ENCODE peak calls at places on chromosomes 3 and 15, in seven cellular contexts. A, M, W, Z, L, O and C are unnamed samples.

GRCh38 chr3:186097663-186098451 is 11.0 kb downstream of the ETV5 start:
- DNase-seq in M (peak), A (peak), W (no peak), O (peak), L (peak), Z (peak), C (peak)

GRCh38 chr3:125326957-125327356 is 48.2 kb downstream of the ZNF148 start:
- DNase-seq in O (no peak), M (no peak), Z (no peak), A (no peak), W (no peak), L (no peak), C (no peak)

GRCh38 chr3:43755511-43756200 is 64.9 kb downstream of the ABHD5 start:
- DNase-seq in O (no peak), M (no peak), W (no peak), Z (no peak), A (no peak), L (no peak), C (no peak)

GRCh38 chr3:8445861-8446260 is 55.8 kb upstream of the LMCD1 start:
- DNase-seq in Z (peak), M (peak), L (no peak), A (no peak), O (no peak), W (peak), C (peak)

GRCh38 chr15:65374831-65375401 is 2.9 kb downstream of the IGDCC3 start:
- DNase-seq in L (no peak), O (no peak), W (peak), M (no peak), Z (no peak), A (no peak), C (no peak)

GRCh38 chr3:16289144-16289889 is 24.3 kb downstream of the OXNAD1 start:
- DNase-seq in L (no peak), A (no peak), W (no peak), O (no peak), Z (no peak), M (no peak), C (no peak)

GRCh38 chr3:15291589-15292541 is 40.5 kb downstream of the SH3BP5 start:
- DNase-seq in A (no peak), Z (no peak), L (no peak), M (no peak), O (peak), W (no peak), C (no peak)

GRCh38 chr3:138511990-138512389 is 77.6 kb downstream of the ESYT3 start:
- DNase-seq in L (no peak), O (no peak), A (no peak), M (no peak), Z (no peak), W (no peak), C (no peak)

GRCh38 chr3:194575484-194576210 is 57.6 kb downstream of the TMEM44 start:
- DNase-seq in O (peak), A (no peak), W (no peak), L (no peak), M (peak), Z (no peak), C (no peak)

GRCh38 chr3:62755285-62755684 is 119.9 kb downstream of the CADPS start:
- DNase-seq in W (no peak), M (no peak), A (no peak), Z (no peak), L (no peak), O (no peak), C (no peak)

GRCh38 chr3:188559069-188559410 is 405.1 kb downstream of the LPP start:
- DNase-seq in Z (peak), O (no peak), L (no peak), M (no peak), A (no peak), W (no peak), C (no peak)

GRCh38 chr15:101773496-101774100 is 29.7 kb upstream of the OR4F6 start:
- DNase-seq in L (no peak), O (no peak), W (no peak), M (peak), A (peak), Z (no peak), C (no peak)
- TF ChIP-seq CTCF in L (peak), O (no peak), W (no peak), M (peak), A (no peak), Z (no peak), C (no peak)

GRCh38 chr3:123392871-123393620 is 55.8 kb downstream of the ADCY5 start:
- DNase-seq in A (no peak), Z (no peak), W (no peak), L (no peak), O (no peak), M (no peak), C (no peak)
- TF ChIP-seq CTCF in A (no peak), Z (no peak), W (no peak), L (no peak), O (no peak), M (no peak), C (no peak)

GRCh38 chr15:84783493-84784251 is 33.5 kb upstream of the ALPK3 start:
- DNase-seq in O (no peak), L (no peak), Z (no peak), M (no peak), A (no peak), W (no peak), C (no peak)
- TF ChIP-seq CTCF in O (no peak), L (no peak), Z (no peak), M (no peak), A (no peak), W (no peak), C (no peak)

GRCh38 chr3:134282659-134283047 is 32.0 kb upstream of the RYK start:
- DNase-seq in L (no peak), W (no peak), A (no peak), Z (no peak), M (no peak), O (no peak), C (no peak)
- TF ChIP-seq CTCF in L (no peak), W (no peak), A (no peak), Z (no peak), M (no peak), O (no peak), C (no peak)

GRCh38 chr3:94291686-94292085 is 228.8 kb downstream of the NSUN3 start:
- DNase-seq in O (no peak), Z (peak), M (no peak), L (no peak), W (no peak), A (no peak), C (no peak)

GRCh38 chr3:94285874-94286273 is 223.0 kb downstream of the NSUN3 start:
- DNase-seq in W (no peak), A (no peak), Z (peak), M (no peak), O (no peak), L (no peak), C (no peak)
- TF ChIP-seq CTCF in W (peak), A (no peak), Z (peak), M (no peak), O (no peak), L (peak), C (peak)

DNA sequence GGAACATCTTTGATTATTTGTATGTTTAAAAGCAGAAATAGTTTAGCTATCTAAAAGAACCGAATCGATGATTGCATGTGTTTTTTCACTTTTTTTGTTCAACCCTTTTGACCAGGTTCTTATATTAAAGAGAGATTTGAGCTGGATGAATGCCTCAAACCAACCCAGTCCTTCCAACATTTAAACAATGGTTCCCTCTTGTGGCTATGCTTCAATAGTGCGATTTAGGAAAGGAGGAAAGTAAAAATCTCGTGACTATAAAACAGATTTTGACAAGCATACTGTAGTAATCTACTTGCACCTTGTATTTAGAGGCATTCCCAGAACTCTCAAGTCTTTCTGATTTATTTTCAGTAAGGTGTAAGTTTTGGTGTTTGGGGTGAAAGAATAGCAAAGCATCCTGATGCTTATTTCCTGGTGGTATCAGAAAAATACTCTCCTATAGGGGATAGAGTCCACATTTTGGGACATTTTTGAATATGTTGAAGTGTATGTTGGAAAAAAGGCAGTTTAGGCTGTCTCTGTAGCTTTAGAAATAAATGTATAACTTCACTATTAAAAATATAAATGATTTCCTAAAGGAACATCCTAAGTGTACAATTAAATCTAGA is 159.6 kb upstream of the KCNH8 start:
- DNase-seq in L (no peak), M (peak), O (no peak), A (no peak), Z (peak), W (no peak), C (no peak)
- TF ChIP-seq CTCF in L (peak), M (peak), O (peak), A (no peak), Z (peak), W (no peak), C (peak)

DNA sequence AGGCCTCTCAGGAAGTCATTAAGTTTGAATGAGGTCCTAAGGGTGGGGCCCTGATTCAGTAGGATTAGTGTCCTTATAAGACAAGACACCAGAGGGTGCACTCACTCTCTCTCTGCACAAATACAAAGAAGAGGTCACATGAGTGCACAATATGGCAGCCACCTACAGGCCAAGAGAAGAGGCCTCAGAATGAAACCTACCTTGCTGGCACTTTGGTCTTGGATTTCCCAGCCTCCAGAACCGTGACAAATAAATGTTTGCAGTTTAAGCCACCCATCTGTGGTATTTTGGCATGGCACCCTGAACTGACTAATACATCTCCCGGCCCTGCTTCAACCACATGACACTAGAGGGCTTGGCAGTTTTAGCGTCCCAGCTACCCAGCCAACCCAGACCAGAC is 73.9 kb upstream of the CHRNB4 start:
- DNase-seq in W (no peak), O (no peak), A (peak), M (no peak), Z (no peak), L (no peak), C (no peak)
- TF ChIP-seq CTCF in W (no peak), O (no peak), A (no peak), M (no peak), Z (no peak), L (no peak), C (no peak)

GRCh38 chr3:122092460-122093165 is 37.5 kb downstream of the CD86 start:
- DNase-seq in L (no peak), Z (peak), A (no peak), O (peak), W (no peak), M (peak), C (no peak)
- TF ChIP-seq CTCF in L (peak), Z (peak), A (no peak), O (peak), W (peak), M (peak), C (peak)

GRCh38 chr15:67135494-67135893 is 70.1 kb downstream of the SMAD3 start:
- DNase-seq in Z (peak), W (no peak), L (no peak), O (no peak), A (peak), M (no peak), C (no peak)
- TF ChIP-seq CTCF in Z (peak), W (no peak), L (peak), O (no peak), A (no peak), M (no peak), C (peak)

DNA sequence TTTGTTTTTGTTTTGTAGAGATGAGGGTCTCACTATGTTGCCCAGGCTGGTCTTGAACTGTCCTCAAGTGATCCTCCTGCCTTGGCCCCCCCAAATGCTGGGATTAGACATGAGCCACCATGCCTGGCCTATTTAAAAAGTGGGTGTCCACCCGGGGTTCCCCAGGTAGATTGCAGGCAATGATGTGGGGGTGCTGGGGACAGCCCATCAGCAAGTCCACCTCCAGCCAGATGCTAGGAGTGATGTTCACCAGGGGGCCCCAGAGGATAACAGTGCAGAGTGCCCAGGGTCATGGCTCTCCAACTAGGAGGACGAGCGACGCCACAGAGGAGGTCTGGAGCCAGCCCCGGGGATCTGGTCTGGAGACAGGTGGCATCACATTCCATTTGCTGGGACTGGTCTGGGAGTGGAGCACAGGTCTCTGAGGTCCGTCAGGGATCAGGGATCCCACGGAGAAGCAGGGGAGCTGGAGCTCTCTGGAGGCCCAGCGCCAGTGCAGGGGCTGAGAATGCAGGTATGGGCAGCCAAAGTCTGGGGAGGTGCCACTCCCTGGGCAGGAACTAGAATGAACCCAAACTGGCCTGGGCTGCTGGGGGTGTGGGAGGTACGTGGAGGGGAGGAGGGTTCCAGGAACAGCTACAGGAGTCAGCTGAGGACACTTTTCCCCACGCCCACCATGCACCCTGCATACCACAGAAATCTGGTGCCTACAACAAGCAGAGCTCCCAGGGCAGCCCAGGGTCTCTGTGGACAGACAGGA is 51.2 kb upstream of the PCSK6 start:
- DNase-seq in L (no peak), O (no peak), Z (no peak), A (peak), W (no peak), M (no peak), C (no peak)
- TF ChIP-seq CTCF in L (no peak), O (no peak), Z (no peak), A (no peak), W (no peak), M (no peak), C (no peak)